ENCODE peak calls at places on chromosomes 1 and 21, in four cellular contexts. One of them, this sample, is unnamed.

GRCh38 chr1:78004719-78005346 is at the start of gene DNAJB4:
- DNase-seq in LNCaP clone FGC: peak; percentile 97
- DNase-seq in choroid plexus epithelial cell: peak; percentile 99
- DNase-seq in heart right ventricle: peak; percentile 91
- DNase-seq in this sample: peak; percentile 92

GRCh38 chr1:7541629-7542028 is 229.5 kb upstream of the VAMP3 start:
- DNase-seq in LNCaP clone FGC: no peak
- DNase-seq in choroid plexus epithelial cell: peak; percentile 89
- DNase-seq in heart right ventricle: no peak
- DNase-seq in this sample: no peak

GRCh38 chr1:199243423-199244061 is 604.7 kb downstream of the PTPRC start:
- DNase-seq in LNCaP clone FGC: no peak
- DNase-seq in choroid plexus epithelial cell: peak; percentile 66
- DNase-seq in heart right ventricle: peak; percentile 13
- DNase-seq in this sample: no peak

GRCh38 chr21:34669149-34669879 is 520 bp downstream of the CLIC6 start:
- DNase-seq in LNCaP clone FGC: no peak
- DNase-seq in choroid plexus epithelial cell: no peak
- DNase-seq in heart right ventricle: no peak
- DNase-seq in this sample: no peak

GRCh38 chr21:44994016-44994365 is 54.2 kb downstream of the SLX9 start:
- DNase-seq in LNCaP clone FGC: no peak
- DNase-seq in choroid plexus epithelial cell: no peak
- DNase-seq in heart right ventricle: peak; percentile 79
- DNase-seq in this sample: no peak

GRCh38 chr1:23524716-23525401 is 6.2 kb downstream of the E2F2 start:
- DNase-seq in LNCaP clone FGC: no peak
- DNase-seq in choroid plexus epithelial cell: no peak
- DNase-seq in heart right ventricle: no peak
- DNase-seq in this sample: no peak

GRCh38 chr1:183881387-183882084 is 76.6 kb downstream of the RGL1 start:
- DNase-seq in LNCaP clone FGC: no peak
- DNase-seq in choroid plexus epithelial cell: peak; percentile 88
- DNase-seq in heart right ventricle: peak; percentile 73
- DNase-seq in this sample: peak; percentile 24

GRCh38 chr1:70397013-70397412 is 14.1 kb upstream of the CTH start:
- DNase-seq in LNCaP clone FGC: no peak
- DNase-seq in choroid plexus epithelial cell: no peak
- DNase-seq in heart right ventricle: no peak
- DNase-seq in this sample: no peak

GRCh38 chr1:243322326-243322725 is 66.5 kb downstream of the SDCCAG8 start:
- DNase-seq in LNCaP clone FGC: no peak
- DNase-seq in choroid plexus epithelial cell: no peak
- DNase-seq in heart right ventricle: no peak
- DNase-seq in this sample: no peak

GRCh38 chr1:201346337-201346939 is 31.0 kb downstream of the TNNT2 start:
- DNase-seq in LNCaP clone FGC: peak; percentile 68
- DNase-seq in choroid plexus epithelial cell: peak; percentile 79
- DNase-seq in heart right ventricle: peak; percentile 62
- DNase-seq in this sample: no peak

GRCh38 chr1:226989081-226989747 is 49.1 kb downstream of the COQ8A start:
- DNase-seq in LNCaP clone FGC: no peak
- DNase-seq in choroid plexus epithelial cell: no peak
- DNase-seq in heart right ventricle: no peak
- DNase-seq in this sample: no peak

GRCh38 chr1:175520186-175520585 is 223.2 kb downstream of the TNR start:
- DNase-seq in LNCaP clone FGC: peak; percentile 10
- DNase-seq in choroid plexus epithelial cell: no peak
- DNase-seq in heart right ventricle: no peak
- DNase-seq in this sample: no peak

GRCh38 chr1:170205301-170205700 is 59.5 kb downstream of the NTMT2 start:
- DNase-seq in LNCaP clone FGC: no peak
- DNase-seq in choroid plexus epithelial cell: no peak
- DNase-seq in heart right ventricle: no peak
- DNase-seq in this sample: no peak

GRCh38 chr21:33739701-33740100 is 97.4 kb downstream of the ITSN1 start:
- DNase-seq in LNCaP clone FGC: no peak
- DNase-seq in choroid plexus epithelial cell: no peak
- DNase-seq in heart right ventricle: no peak
- DNase-seq in this sample: no peak

GRCh38 chr1:18384059-18384458 is 96.7 kb upstream of the KLHDC7A start:
- DNase-seq in LNCaP clone FGC: no peak
- DNase-seq in choroid plexus epithelial cell: no peak
- DNase-seq in heart right ventricle: no peak
- DNase-seq in this sample: no peak
- TF ChIP-seq CTCF in LNCaP clone FGC: no peak
- TF ChIP-seq CTCF in choroid plexus epithelial cell: no peak
- TF ChIP-seq CTCF in heart right ventricle: no peak
- TF ChIP-seq CTCF in this sample: no peak

GRCh38 chr1:109282952-109283747 is at the start of gene PSRC1:
- DNase-seq in LNCaP clone FGC: peak; percentile 83
- DNase-seq in choroid plexus epithelial cell: peak; percentile 97
- DNase-seq in heart right ventricle: peak; percentile 96
- DNase-seq in this sample: peak; percentile 74
- TF ChIP-seq CTCF in LNCaP clone FGC: peak; percentile 37
- TF ChIP-seq CTCF in choroid plexus epithelial cell: peak; percentile 72
- TF ChIP-seq CTCF in heart right ventricle: peak; percentile 76
- TF ChIP-seq CTCF in this sample: peak; percentile 89

GRCh38 chr1:161159087-161159914 is at the start of gene USP21:
- DNase-seq in LNCaP clone FGC: no peak
- DNase-seq in choroid plexus epithelial cell: peak; percentile 92
- DNase-seq in heart right ventricle: peak; percentile 95
- DNase-seq in this sample: no peak
- TF ChIP-seq CTCF in LNCaP clone FGC: peak; percentile 28
- TF ChIP-seq CTCF in choroid plexus epithelial cell: peak; percentile 53
- TF ChIP-seq CTCF in heart right ventricle: peak; percentile 52
- TF ChIP-seq CTCF in this sample: peak; percentile 38

DNA sequence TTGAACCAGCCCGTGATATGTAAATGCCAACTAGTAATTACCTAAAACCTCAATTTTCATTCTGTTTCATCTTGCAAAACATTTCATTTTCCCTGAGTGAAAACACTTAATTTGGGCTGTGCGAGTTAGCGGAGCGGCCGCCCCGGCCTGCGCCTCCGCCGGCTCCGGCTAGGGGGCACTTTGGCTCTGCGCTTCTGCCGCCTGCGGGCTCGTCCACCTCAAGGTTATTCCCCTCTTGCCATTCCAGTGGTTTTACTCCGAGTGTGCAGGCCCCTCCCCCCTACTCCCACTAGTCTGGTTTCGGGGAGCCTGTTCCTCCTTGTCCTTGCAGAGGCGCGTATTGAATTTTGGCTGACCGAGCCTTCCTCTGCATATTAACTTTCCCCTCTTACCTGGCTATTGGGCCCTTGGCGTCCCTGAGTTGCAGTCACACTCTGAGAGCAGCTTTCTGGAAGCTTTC is 55.6 kb downstream of the PEX14 start:
- DNase-seq in LNCaP clone FGC: no peak
- DNase-seq in choroid plexus epithelial cell: peak; percentile 79
- DNase-seq in heart right ventricle: no peak
- DNase-seq in this sample: no peak
- TF ChIP-seq CTCF in LNCaP clone FGC: no peak
- TF ChIP-seq CTCF in choroid plexus epithelial cell: peak; percentile 92
- TF ChIP-seq CTCF in heart right ventricle: peak; percentile 81
- TF ChIP-seq CTCF in this sample: peak; percentile 96

DNA sequence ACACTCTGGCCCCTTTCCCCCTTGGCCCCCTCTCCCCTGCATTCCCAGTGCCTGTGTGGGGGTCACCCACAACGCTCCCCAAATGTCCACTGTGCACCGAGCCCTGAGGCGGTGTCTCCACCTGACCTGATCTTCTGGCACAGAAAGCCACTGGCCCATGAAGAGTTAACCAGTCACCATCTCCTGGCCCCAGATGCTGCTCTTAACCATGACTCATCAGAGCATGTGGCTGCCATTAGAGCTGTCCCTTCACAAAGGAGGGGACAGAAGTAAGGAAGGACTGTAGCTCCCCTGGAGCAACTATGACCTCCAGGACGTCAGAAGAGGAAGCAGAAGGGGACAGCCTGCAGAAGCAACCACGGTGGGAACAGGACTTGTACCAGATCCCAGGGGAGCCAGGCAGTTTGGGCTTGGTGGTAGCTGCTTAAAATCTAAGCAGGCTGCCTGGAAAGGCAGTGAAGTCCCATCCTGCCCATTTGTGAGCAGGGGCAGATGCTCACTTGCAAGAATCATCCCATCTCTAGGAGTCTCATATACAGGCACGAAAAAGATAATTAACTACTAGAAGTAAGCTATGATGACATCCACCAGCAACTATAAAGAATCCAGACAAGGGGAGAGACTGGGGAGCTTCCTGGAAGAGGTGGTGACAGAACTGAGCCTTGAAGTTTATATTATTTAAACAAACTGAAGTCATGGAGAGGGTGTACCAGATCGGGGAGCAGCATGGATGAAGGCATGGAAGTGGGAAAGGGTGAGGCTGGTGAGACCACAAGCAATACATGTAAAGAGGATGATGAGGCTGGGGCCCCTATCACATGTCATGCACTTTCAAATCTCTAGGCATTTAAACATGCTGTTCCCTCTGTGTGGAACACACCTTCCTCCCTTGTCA is 1.1 kb upstream of the TTC39A start:
- DNase-seq in LNCaP clone FGC: no peak
- DNase-seq in choroid plexus epithelial cell: peak; percentile 35
- DNase-seq in heart right ventricle: peak; percentile 30
- DNase-seq in this sample: no peak
- TF ChIP-seq CTCF in LNCaP clone FGC: no peak
- TF ChIP-seq CTCF in choroid plexus epithelial cell: no peak
- TF ChIP-seq CTCF in heart right ventricle: no peak
- TF ChIP-seq CTCF in this sample: no peak

DNA sequence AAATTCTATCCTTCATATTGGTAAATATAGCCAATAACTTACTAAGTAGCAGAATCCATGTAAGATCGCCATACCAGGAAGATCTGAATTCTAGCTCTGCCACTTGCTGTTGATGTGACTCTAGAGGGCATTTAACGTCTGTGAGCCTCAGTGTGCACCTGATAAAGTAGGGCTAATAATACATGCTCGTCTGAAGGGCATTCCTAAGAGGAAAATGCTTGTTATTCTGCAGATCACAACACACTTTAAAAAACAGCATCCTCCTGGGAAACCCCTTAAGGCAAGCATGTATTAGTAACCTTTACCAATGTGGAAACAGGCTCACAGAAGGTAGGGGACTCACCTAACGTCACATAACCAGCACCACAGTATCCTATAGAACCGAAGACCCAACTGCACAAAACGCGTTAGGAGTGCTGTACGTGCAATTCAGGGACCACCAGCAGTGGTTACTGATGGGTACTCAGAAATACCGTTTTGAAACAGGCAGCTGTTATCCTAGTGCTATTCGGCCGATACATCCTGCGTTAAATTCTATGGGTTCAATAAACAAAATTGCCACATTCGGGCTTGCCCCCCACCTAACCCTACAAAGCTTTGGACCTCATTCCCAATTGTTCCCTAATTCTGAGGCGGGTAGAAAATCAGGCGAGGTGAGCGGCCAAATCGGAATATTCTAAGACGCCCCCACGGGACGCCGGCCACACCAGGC is 758 bp downstream of the DEPDC1 start:
- DNase-seq in LNCaP clone FGC: no peak
- DNase-seq in choroid plexus epithelial cell: peak; percentile 10
- DNase-seq in heart right ventricle: no peak
- DNase-seq in this sample: no peak
- TF ChIP-seq CTCF in LNCaP clone FGC: no peak
- TF ChIP-seq CTCF in choroid plexus epithelial cell: no peak
- TF ChIP-seq CTCF in heart right ventricle: no peak
- TF ChIP-seq CTCF in this sample: no peak

GRCh38 chr1:72620453-72620852 is 338.1 kb upstream of the NEGR1 start:
- DNase-seq in LNCaP clone FGC: no peak
- DNase-seq in choroid plexus epithelial cell: no peak
- DNase-seq in heart right ventricle: no peak
- DNase-seq in this sample: no peak

GRCh38 chr1:72623299-72623708 is 341.0 kb upstream of the NEGR1 start:
- DNase-seq in LNCaP clone FGC: peak; percentile 21
- DNase-seq in choroid plexus epithelial cell: peak; percentile 43
- DNase-seq in heart right ventricle: no peak
- DNase-seq in this sample: peak; percentile 0
- TF ChIP-seq CTCF in LNCaP clone FGC: peak; percentile 68
- TF ChIP-seq CTCF in choroid plexus epithelial cell: peak; percentile 51
- TF ChIP-seq CTCF in heart right ventricle: peak; percentile 58
- TF ChIP-seq CTCF in this sample: peak; percentile 58

DNA sequence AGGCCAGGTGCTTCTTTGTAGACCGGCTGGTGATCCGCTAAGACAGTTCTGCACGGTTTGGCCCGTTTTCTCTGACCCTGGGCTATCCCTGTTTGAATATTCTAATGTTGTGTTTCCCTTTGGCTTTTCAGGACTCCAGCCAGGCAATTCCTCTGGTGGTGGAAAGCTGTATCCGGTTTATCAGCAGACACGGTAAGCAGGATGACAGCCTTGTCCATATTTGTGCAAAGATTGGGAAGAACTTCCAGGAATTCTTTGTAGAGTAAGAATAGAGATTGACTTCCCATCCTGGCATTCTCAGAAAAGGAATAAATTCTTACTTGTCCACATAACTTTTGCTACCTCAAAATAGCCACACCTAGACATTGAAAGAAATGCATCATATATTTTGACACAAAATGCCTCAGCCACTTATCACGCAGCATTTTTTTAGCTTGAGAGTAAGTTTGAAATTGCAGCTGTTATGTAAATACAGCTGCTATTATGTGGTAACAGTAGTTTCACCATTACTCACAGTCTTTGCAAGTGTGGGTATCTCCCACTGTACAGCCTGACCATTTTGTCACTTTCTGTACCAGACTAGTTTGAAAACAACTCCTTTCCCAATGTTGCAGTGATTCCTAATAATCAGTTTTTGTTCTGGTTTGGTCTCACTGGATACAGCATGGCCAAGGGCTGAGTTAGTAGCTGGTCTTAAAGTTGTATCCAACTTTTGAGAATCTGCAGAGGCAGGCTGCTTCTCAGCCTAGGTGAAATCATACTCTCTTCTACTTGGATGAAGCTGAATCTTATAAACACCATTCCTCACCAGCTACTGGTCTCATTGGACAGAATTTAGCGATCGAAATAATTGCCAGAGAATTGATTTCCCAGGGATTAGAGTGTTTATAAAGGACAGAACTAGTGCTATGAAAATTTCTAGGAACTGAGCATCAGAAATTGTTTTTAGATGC is 40.0 kb upstream of the IKBKE start:
- DNase-seq in LNCaP clone FGC: no peak
- DNase-seq in choroid plexus epithelial cell: peak; percentile 91
- DNase-seq in heart right ventricle: peak; percentile 59
- DNase-seq in this sample: peak; percentile 62
- TF ChIP-seq CTCF in LNCaP clone FGC: peak; percentile 7
- TF ChIP-seq CTCF in choroid plexus epithelial cell: peak; percentile 49
- TF ChIP-seq CTCF in heart right ventricle: peak; percentile 17
- TF ChIP-seq CTCF in this sample: no peak

DNA sequence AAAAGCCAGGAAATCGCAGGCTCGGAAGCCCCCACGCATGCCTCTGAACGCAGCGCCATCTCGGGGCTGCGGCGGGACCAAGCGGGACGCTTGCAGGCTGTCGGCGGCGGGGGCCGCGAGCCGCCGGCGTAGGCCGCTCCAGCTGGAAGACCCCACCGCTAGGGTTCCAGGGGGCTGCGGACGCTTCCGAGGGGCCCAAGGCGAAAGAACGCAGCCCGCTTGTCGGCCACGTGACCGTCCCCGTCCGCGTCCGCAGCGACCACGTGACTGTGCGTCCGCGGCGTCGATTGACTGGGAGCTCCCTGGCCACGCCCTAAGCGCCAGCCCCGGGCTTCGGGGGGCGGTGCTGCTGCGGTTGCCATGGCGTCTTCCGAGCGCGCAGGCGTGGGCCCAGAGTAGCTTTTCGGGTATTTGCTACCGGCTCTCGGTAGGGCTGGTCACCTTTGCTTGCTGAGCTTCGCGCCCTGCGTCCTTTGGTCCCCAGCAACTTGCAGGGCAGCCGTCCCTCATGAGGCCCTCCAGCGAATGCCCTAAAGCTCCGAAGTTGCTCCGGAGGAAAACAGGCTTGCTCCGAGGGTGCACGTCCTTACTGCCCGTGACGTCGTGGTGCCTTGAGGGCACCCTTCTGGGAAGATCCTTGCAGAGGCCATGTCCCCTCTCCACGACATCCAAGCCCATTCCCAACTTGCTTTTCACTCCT is 197.2 kb downstream of the DYRK1A start:
- DNase-seq in LNCaP clone FGC: peak; percentile 69
- DNase-seq in choroid plexus epithelial cell: peak; percentile 96
- DNase-seq in heart right ventricle: peak; percentile 93
- DNase-seq in this sample: peak; percentile 61
- TF ChIP-seq CTCF in LNCaP clone FGC: peak; percentile 30
- TF ChIP-seq CTCF in choroid plexus epithelial cell: peak; percentile 50
- TF ChIP-seq CTCF in heart right ventricle: peak; percentile 69
- TF ChIP-seq CTCF in this sample: peak; percentile 48